ENCODE peak calls at places on chromosomes 2 and 18, in nine cellular contexts. O is GM23248, W is PC-3, D is OCI-LY7, U is neural progenitor cell, I is HCT116, T is SK-N-SH, E is hepatocyte, V is MM.1S. K is an unnamed sample.

GRCh38 chr18:37435996-37436395 is 129.6 kb downstream of the CELF4 start:
- DNase-seq in T (no peak), D (no peak), U (no peak), W (no peak), I (no peak), O (peak), V (peak), E (no peak), K (no peak)

GRCh38 chr2:202122975-202123765 is 50.1 kb downstream of the KIAA2012 start:
- DNase-seq in O (peak), U (peak), V (no peak), T (no peak), D (no peak), I (no peak), W (no peak), E (no peak), K (peak)

GRCh38 chr2:216002693-216003092 is 10.7 kb downstream of the MREG start:
- DNase-seq in T (no peak), U (no peak), O (no peak), V (no peak), W (no peak), I (no peak), E (no peak), D (no peak), K (no peak)

GRCh38 chr18:5476961-5477800 is 66.6 kb downstream of the EPB41L3 start:
- DNase-seq in I (no peak), V (no peak), U (peak), T (no peak), W (no peak), O (no peak), E (no peak), D (no peak), K (peak)

GRCh38 chr2:217223222-217223930 is 363.5 kb upstream of the TNP1 start:
- DNase-seq in E (no peak), U (no peak), V (peak), I (no peak), W (peak), O (peak), T (no peak), D (peak), K (no peak)

GRCh38 chr2:120508581-120509041 is 162.7 kb downstream of the INHBB start:
- DNase-seq in D (no peak), V (no peak), I (no peak), W (peak), U (no peak), O (peak), T (no peak), E (no peak), K (no peak)

GRCh38 chr2:40364143-40364903 is 87.6 kb downstream of the SLC8A1 start:
- DNase-seq in V (no peak), T (no peak), D (peak), I (no peak), W (peak), O (peak), E (no peak), U (no peak), K (no peak)

GRCh38 chr2:238425979-238426567 is 654 bp upstream of the ASB1 start:
- DNase-seq in E (peak), W (no peak), T (peak), O (peak), I (peak), V (no peak), D (peak), U (peak), K (peak)

GRCh38 chr2:169933124-169933711 is 106.0 kb downstream of the UBR3 start:
- DNase-seq in D (peak), W (peak), U (peak), O (peak), T (peak), V (peak), E (peak), I (peak), K (peak)

GRCh38 chr18:75854174-75854573 is 426.7 kb upstream of the SMIM21 start:
- DNase-seq in U (peak), I (peak), D (peak), O (no peak), V (peak), E (no peak), W (peak), T (no peak), K (peak)

GRCh38 chr2:233003658-233004555 is 9.1 kb downstream of the NGEF start:
- DNase-seq in O (no peak), U (no peak), I (no peak), T (no peak), D (no peak), E (no peak), V (no peak), W (no peak), K (no peak)

GRCh38 chr2:205734436-205734835 is 52.1 kb downstream of the NRP2 start:
- DNase-seq in W (peak), V (no peak), E (peak), D (no peak), O (peak), I (no peak), U (peak), T (peak), K (peak)

GRCh38 chr2:238963164-238963969 is 115.5 kb downstream of the TWIST2 start:
- DNase-seq in I (no peak), U (peak), D (no peak), W (no peak), T (no peak), O (no peak), V (no peak), E (peak), K (no peak)

GRCh38 chr2:61885896-61886603 is 2.4 kb downstream of the CCT4 start:
- DNase-seq in W (no peak), O (no peak), I (no peak), E (no peak), V (no peak), T (no peak), D (no peak), U (no peak), K (no peak)
- TF ChIP-seq EZH2phosphoT487 in W (no peak), O (no peak), I (no peak), E (no peak), V (no peak), T (no peak), D (no peak), U (no peak), K (no peak)

DNA sequence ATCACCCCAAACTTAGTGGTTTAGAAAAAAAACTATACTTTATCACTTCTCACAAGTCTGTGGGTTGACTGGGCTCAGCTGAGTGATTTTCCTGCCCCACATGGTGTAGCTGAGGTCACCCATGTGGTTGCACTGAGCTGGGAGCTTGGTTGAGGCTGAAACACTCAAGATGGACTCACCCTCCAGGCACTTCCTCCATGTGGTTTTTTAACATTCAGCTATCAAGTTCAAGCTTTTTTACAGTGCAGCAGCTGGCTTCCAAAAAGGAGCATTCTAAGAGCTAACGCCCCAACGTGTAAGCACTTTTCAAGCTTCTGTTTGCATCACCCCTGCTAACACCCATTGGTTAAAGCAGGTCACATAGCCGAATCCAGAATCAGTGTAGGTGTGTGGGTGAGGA is 105.9 kb upstream of the CREB1 start:
- DNase-seq in E (no peak), I (no peak), U (no peak), D (no peak), T (no peak), V (peak), O (peak), W (peak), K (no peak)
- TF ChIP-seq EZH2phosphoT487 in E (no peak), I (no peak), U (no peak), D (no peak), T (no peak), V (no peak), O (no peak), W (no peak), K (no peak)

DNA sequence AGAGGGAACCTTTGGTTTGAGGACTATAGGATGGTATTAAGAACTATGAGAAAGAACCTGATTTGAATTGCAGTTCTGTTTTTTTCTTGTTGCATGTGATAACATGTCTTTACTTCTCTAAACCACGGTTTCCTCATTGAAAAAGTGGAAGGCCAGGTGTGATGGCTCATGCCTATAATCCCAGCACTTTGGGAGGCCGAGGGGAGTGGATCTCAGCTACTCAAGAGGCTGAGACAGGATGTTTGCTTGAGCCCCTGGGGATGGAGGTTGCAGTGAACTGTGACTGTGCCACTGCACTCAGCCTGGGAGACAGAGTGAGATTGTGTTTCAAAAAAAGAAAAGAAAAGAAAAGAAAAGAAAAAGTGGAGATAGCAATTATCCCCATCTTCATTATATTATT is 32.3 kb downstream of the SCN9A start:
- DNase-seq in E (no peak), U (peak), I (no peak), D (peak), W (no peak), O (no peak), V (no peak), T (no peak), K (peak)
- TF ChIP-seq EZH2phosphoT487 in E (no peak), U (no peak), I (no peak), D (no peak), W (no peak), O (no peak), V (no peak), T (no peak), K (no peak)

GRCh38 chr2:24870891-24871705 is 48.9 kb downstream of the ADCY3 start:
- DNase-seq in V (no peak), E (no peak), T (no peak), U (peak), W (no peak), I (no peak), D (no peak), O (no peak), K (no peak)
- TF ChIP-seq EZH2phosphoT487 in V (no peak), E (no peak), T (no peak), U (no peak), W (no peak), I (no peak), D (no peak), O (no peak), K (no peak)

GRCh38 chr2:26465266-26465925 is 12.5 kb downstream of the OTOF start:
- DNase-seq in O (no peak), I (no peak), D (no peak), T (no peak), V (no peak), W (no peak), E (no peak), U (no peak), K (no peak)

GRCh38 chr2:26462511-26463251 is 15.2 kb downstream of the OTOF start:
- DNase-seq in U (peak), D (no peak), V (no peak), W (peak), E (peak), I (peak), O (peak), T (peak), K (peak)

GRCh38 chr2:26464390-26465265 is 13.3 kb downstream of the OTOF start:
- DNase-seq in O (no peak), I (no peak), V (no peak), W (no peak), E (no peak), T (peak), D (no peak), U (no peak), K (no peak)

GRCh38 chr2:26462100-26462499 is 15.8 kb downstream of the OTOF start:
- DNase-seq in W (no peak), O (no peak), E (no peak), D (no peak), U (no peak), V (no peak), I (no peak), T (no peak), K (no peak)

GRCh38 chr2:26463252-26464207 is 14.4 kb downstream of the OTOF start:
- DNase-seq in I (no peak), O (no peak), T (peak), D (no peak), W (no peak), V (no peak), U (peak), E (no peak), K (peak)
- TF ChIP-seq EZH2phosphoT487 in I (no peak), O (no peak), T (no peak), D (no peak), W (no peak), V (no peak), U (no peak), E (no peak), K (no peak)

GRCh38 chr2:9010866-9011265 is 7.4 kb upstream of the MBOAT2 start:
- DNase-seq in O (peak), U (no peak), V (no peak), E (no peak), D (no peak), W (peak), I (no peak), T (no peak), K (no peak)
- TF ChIP-seq EZH2phosphoT487 in O (no peak), U (no peak), V (no peak), E (peak), D (no peak), W (no peak), I (no peak), T (no peak), K (no peak)

DNA sequence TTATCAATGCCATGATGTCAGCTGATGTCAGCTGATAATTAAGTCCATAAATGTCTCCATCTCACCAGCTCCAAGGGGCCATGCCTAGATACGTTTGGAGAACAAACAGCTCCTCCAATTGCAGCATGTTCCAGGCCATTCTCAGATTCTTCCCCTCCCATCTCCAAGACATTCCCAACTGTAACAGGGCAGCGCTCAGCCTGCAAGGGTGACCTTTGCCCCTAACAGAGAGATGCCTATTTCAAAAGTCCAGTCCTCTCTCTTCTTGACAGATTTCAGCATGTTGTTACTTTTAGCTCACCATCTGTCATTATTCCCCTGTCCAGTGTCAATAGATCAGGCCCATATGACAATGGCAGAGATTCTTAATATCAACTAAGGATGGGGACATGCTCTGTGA is 9.9 kb downstream of the PSD4 start:
- DNase-seq in D (no peak), W (no peak), V (no peak), E (no peak), O (no peak), U (no peak), I (no peak), T (no peak), K (no peak)
- TF ChIP-seq EZH2phosphoT487 in D (no peak), W (no peak), V (no peak), E (no peak), O (no peak), U (no peak), I (no peak), T (no peak), K (no peak)

DNA sequence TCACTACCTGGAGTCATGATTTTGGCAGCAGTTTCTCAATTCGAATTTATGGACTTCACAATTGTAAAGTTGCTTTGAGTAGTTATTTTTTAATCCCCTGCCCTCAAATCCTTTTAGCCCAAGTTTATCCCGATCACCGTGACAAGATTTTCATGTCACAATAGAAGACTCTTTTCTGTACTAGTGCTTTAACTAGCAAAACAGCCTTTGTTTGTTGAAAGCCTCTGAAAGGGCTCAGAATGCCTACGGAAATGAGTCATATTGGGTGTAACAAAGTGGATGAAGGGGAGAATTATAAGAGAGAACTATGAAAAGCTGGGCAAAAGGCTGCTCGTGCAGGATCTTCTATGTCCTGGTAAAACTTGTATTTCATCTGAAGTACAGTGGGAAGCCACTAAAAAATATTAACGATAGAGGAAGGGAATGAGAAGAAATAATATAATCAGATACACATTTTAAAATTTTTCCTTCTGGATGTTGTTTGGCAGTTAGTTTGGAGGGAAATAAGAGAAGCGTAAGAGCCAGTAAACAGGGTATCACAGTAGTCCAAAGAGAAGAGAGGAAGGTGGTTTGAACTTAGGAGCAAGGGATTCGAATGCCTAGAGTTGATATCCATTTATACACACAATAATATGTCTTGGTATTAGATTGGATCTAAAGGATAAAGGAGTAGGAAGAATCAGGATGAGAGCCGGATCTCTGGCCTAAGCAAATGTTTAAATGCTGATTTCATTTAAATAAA is 114.9 kb downstream of the GALNT13 start:
- DNase-seq in V (no peak), E (no peak), T (no peak), O (peak), W (peak), D (no peak), U (peak), I (peak), K (no peak)
- TF ChIP-seq EZH2phosphoT487 in V (no peak), E (no peak), T (no peak), O (no peak), W (no peak), D (no peak), U (no peak), I (no peak), K (no peak)

GRCh38 chr2:43604674-43605073 is 8.8 kb upstream of the THADA start:
- DNase-seq in E (no peak), T (no peak), W (no peak), D (no peak), I (no peak), O (no peak), U (no peak), V (no peak), K (no peak)
- TF ChIP-seq EZH2phosphoT487 in E (no peak), T (no peak), W (no peak), D (no peak), I (no peak), O (no peak), U (no peak), V (no peak), K (no peak)

K was measured in GM23338.